ENCODE peak calls at places on chromosomes 2 and 18, in four cellular contexts. One of them, this sample, is unnamed.

GRCh38 chr2:238100049-238100820 is at the start of gene ESPNL:
- DNase-seq in A549: no peak
- DNase-seq in tibial artery: no peak
- DNase-seq in HEK293T: no peak
- DNase-seq in this sample: no peak

GRCh38 chr2:168964251-168964807 is 63.2 kb downstream of the G6PC2 start:
- DNase-seq in tibial artery: no peak
- DNase-seq in HEK293T: no peak
- DNase-seq in A549: no peak
- DNase-seq in this sample: no peak

GRCh38 chr2:236585966-236586365 is 16.3 kb downstream of the ACKR3 start:
- DNase-seq in HEK293T: no peak
- DNase-seq in tibial artery: no peak
- DNase-seq in A549: no peak
- DNase-seq in this sample: no peak

GRCh38 chr2:147709655-147710054 is 135.2 kb upstream of the ACVR2A start:
- DNase-seq in A549: no peak
- DNase-seq in HEK293T: no peak
- DNase-seq in tibial artery: no peak
- DNase-seq in this sample: no peak

GRCh38 chr18:75273817-75274216 is 63.2 kb downstream of the TSHZ1 start:
- DNase-seq in tibial artery: no peak
- DNase-seq in HEK293T: no peak
- DNase-seq in A549: no peak
- DNase-seq in this sample: no peak

GRCh38 chr2:25620711-25621110 is 52.7 kb downstream of the DTNB start:
- DNase-seq in HEK293T: no peak
- DNase-seq in tibial artery: no peak
- DNase-seq in A549: no peak
- DNase-seq in this sample: no peak

GRCh38 chr2:223297788-223298187 is 245.8 kb downstream of the KCNE4 start:
- DNase-seq in HEK293T: no peak
- DNase-seq in A549: no peak
- DNase-seq in tibial artery: no peak
- DNase-seq in this sample: no peak

GRCh38 chr2:126449677-126450076 is 206.3 kb upstream of the GYPC start:
- DNase-seq in HEK293T: no peak
- DNase-seq in A549: no peak
- DNase-seq in tibial artery: no peak
- DNase-seq in this sample: no peak

GRCh38 chr18:31722369-31722957 is 38.1 kb upstream of the B4GALT6 start:
- DNase-seq in HEK293T: peak; percentile 95
- DNase-seq in A549: peak; percentile 61
- DNase-seq in tibial artery: peak; percentile 79
- DNase-seq in this sample: peak; percentile 18

GRCh38 chr18:37085362-37085761 is 256.4 kb downstream of the KIAA1328 start:
- DNase-seq in tibial artery: no peak
- DNase-seq in A549: no peak
- DNase-seq in HEK293T: no peak
- DNase-seq in this sample: no peak

GRCh38 chr2:74690571-74690970 is 36.5 kb downstream of the SEMA4F start:
- DNase-seq in A549: peak; percentile 73
- DNase-seq in HEK293T: peak; percentile 61
- DNase-seq in tibial artery: no peak
- DNase-seq in this sample: peak; percentile 83

GRCh38 chr2:1876352-1876751 is 132.0 kb upstream of the PXDN start:
- DNase-seq in A549: no peak
- DNase-seq in tibial artery: no peak
- DNase-seq in HEK293T: no peak
- DNase-seq in this sample: no peak

GRCh38 chr2:159684796-159685195 is 27.5 kb upstream of the MARCHF7 start:
- DNase-seq in HEK293T: no peak
- DNase-seq in tibial artery: no peak
- DNase-seq in A549: peak; percentile 6
- DNase-seq in this sample: peak; percentile 50

This sample was measured in foreskin fibroblast.